ENCODE peak calls at places on chromosomes 11 and 22, in seven cellular contexts. G, A, S, N, K, T and L are unnamed samples.

GRCh38 chr22:19368876-19369275 is 62.7 kb downstream of the HIRA start:
- DNase-seq in G (no peak), A (no peak), S (no peak), N (no peak), K (no peak), T (no peak), L (no peak)

GRCh38 chr11:111942826-111943225 is 5.7 kb downstream of the DIXDC1 start:
- DNase-seq in G (no peak), A (no peak), S (peak), N (no peak), K (no peak), T (no peak), L (peak)

GRCh38 chr11:112837162-112837826 is 123.9 kb upstream of the NCAM1 start:
- DNase-seq in G (peak), A (peak), S (no peak), N (no peak), K (peak), T (peak), L (no peak)

GRCh38 chr11:75275581-75275980 is 35.0 kb downstream of the TPBGL start:
- DNase-seq in G (no peak), A (peak), S (peak), N (peak), K (no peak), T (no peak), L (peak)

GRCh38 chr11:87391501-87391900 is 353.8 kb downstream of the TMEM135 start:
- DNase-seq in G (no peak), A (no peak), S (no peak), N (no peak), K (no peak), T (no peak), L (no peak)

GRCh38 chr11:104534268-104534667 is 364.0 kb downstream of the CASP12 start:
- DNase-seq in G (peak), A (no peak), S (peak), N (peak), K (no peak), T (no peak), L (peak)

GRCh38 chr11:32396331-32396730 is 39.0 kb downstream of the WT1 start:
- DNase-seq in G (no peak), A (no peak), S (no peak), N (no peak), K (no peak), T (no peak), L (no peak)

GRCh38 chr11:122803306-122803705 is 35.0 kb upstream of the CRTAM start:
- DNase-seq in G (peak), A (no peak), S (peak), N (peak), K (no peak), T (no peak), L (peak)

GRCh38 chr22:44214764-44215163 is 34.0 kb downstream of the PARVG start:
- DNase-seq in G (no peak), A (no peak), S (no peak), N (no peak), K (no peak), T (no peak), L (no peak)

GRCh38 chr11:107565219-107565937 is at the start of gene ALKBH8:
- DNase-seq in G (peak), A (peak), S (peak), N (peak), K (peak), T (peak), L (peak)

GRCh38 chr11:47467372-47467771 is 18.4 kb upstream of the RAPSN start:
- DNase-seq in G (no peak), A (no peak), S (no peak), N (no peak), K (no peak), T (no peak), L (no peak)

GRCh38 chr22:22086501-22087158 is 104.0 kb upstream of the TOP3B start:
- DNase-seq in G (no peak), A (no peak), S (peak), N (no peak), K (no peak), T (no peak), L (peak)

GRCh38 chr22:38398609-38399401 is 56.2 kb downstream of the KCNJ4 start:
- DNase-seq in G (peak), A (peak), S (peak), N (peak), K (peak), T (peak), L (peak)

GRCh38 chr11:86571273-86571948 is 101.0 kb downstream of the ME3 start:
- DNase-seq in G (peak), A (peak), S (no peak), N (no peak), K (peak), T (peak), L (no peak)

GRCh38 chr11:57885298-57886035 is 123.9 kb downstream of the CTNND1 start:
- DNase-seq in G (peak), A (no peak), S (peak), N (peak), K (no peak), T (no peak), L (no peak)

GRCh38 chr11:44860967-44861828 is 89.5 kb downstream of the TP53I11 start:
- DNase-seq in G (no peak), A (no peak), S (no peak), N (no peak), K (no peak), T (no peak), L (no peak)

GRCh38 chr11:12276356-12276755 is 101.0 kb upstream of the PARVA start:
- DNase-seq in G (no peak), A (peak), S (no peak), N (no peak), K (no peak), T (no peak), L (no peak)

GRCh38 chr11:66068923-66069714 is 953 bp upstream of the PACS1 start:
- DNase-seq in G (peak), A (no peak), S (peak), N (peak), K (peak), T (peak), L (peak)

GRCh38 chr11:43951231-43951630 is 8.8 kb downstream of the C11orf96 start:
- DNase-seq in G (no peak), A (peak), S (no peak), N (no peak), K (no peak), T (no peak), L (no peak)

GRCh38 chr11:27116684-27117083 is 76.1 kb downstream of the BBOX1 start:
- DNase-seq in G (no peak), A (no peak), S (no peak), N (peak), K (no peak), T (no peak), L (peak)

GRCh38 chr11:70719516-70719915 is 321.2 kb downstream of the CTTN start:
- DNase-seq in G (no peak), A (no peak), S (no peak), N (no peak), K (no peak), T (no peak), L (no peak)

GRCh38 chr22:42966389-42966998 is 48.5 kb downstream of the PACSIN2 start:
- DNase-seq in G (no peak), A (no peak), S (no peak), N (peak), K (no peak), T (no peak), L (no peak)

GRCh38 chr22:35685731-35686130 is 31.9 kb upstream of the APOL5 start:
- DNase-seq in G (no peak), A (no peak), S (peak), N (no peak), K (no peak), T (no peak), L (no peak)

GRCh38 chr11:76649964-76650363 is 20.6 kb downstream of the LRRC32 start:
- DNase-seq in G (no peak), A (no peak), S (no peak), N (peak), K (no peak), T (no peak), L (no peak)

GRCh38 chr11:57667065-57667714 is 724 bp upstream of the ZDHHC5 start:
- DNase-seq in G (peak), A (peak), S (peak), N (peak), K (peak), T (peak), L (peak)

GRCh38 chr11:9660886-9661285 is 3.0 kb upstream of the SWAP70 start:
- DNase-seq in G (peak), A (no peak), S (peak), N (no peak), K (no peak), T (no peak), L (no peak)

GRCh38 chr11:15625691-15626090 is 511.0 kb downstream of the INSC start:
- DNase-seq in G (no peak), A (no peak), S (no peak), N (no peak), K (no peak), T (no peak), L (peak)

GRCh38 chr11:111312076-111312475 is 13.7 kb downstream of the POU2AF3 start:
- DNase-seq in G (no peak), A (no peak), S (no peak), N (no peak), K (no peak), T (no peak), L (no peak)

GRCh38 chr22:42273855-42274451 is 3.5 kb upstream of the TCF20 start:
- DNase-seq in G (no peak), A (peak), S (no peak), N (no peak), K (no peak), T (no peak), L (peak)

GRCh38 chr11:130146797-130147196 is 12.8 kb upstream of the ST14 start:
- DNase-seq in G (peak), A (no peak), S (no peak), N (no peak), K (no peak), T (no peak), L (no peak)

GRCh38 chr22:44380716-44381500 is 68.2 kb upstream of the SHISAL1 start:
- DNase-seq in G (no peak), A (no peak), S (no peak), N (no peak), K (no peak), T (no peak), L (no peak)

GRCh38 chr11:18245396-18245795 is 3.1 kb downstream of the SAA2 start:
- DNase-seq in G (no peak), A (no peak), S (no peak), N (no peak), K (no peak), T (no peak), L (no peak)

GRCh38 chr11:67365756-67366384 is 7.5 kb downstream of the CLCF1 start:
- DNase-seq in G (no peak), A (no peak), S (no peak), N (no peak), K (no peak), T (no peak), L (no peak)
- H3K9ac ChIP-seq in G (no peak), A (no peak), S (peak), N (peak), K (no peak), T (no peak), L (peak)

DNA sequence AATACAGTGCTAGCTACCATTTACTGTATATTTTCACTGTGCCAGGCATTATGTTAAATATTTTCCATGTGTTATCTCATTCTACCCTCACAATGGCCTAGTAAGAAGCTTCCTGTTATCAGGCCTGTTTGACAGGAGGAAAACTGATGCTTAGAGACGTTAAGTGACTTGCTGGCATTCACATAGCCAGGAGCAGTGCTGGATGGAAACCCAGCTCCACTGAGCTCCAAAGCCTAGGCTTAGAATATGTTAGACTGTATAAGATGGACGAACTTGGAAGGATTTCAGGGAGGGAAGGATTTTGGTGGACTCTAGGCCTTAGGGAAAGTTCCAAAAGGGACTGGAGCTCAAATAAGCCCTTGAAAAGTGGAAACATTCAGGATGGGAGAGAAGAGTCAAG is 2.1 kb downstream of the CD44 start:
- DNase-seq in G (no peak), A (no peak), S (no peak), N (peak), K (no peak), T (no peak), L (peak)
- H3K9ac ChIP-seq in G (peak), A (no peak), S (peak), N (peak), K (no peak), T (peak), L (peak)

GRCh38 chr11:109971184-109971523 is 122.0 kb upstream of the ZC3H12C start:
- DNase-seq in G (peak), A (no peak), S (peak), N (peak), K (peak), T (no peak), L (peak)
- H3K9ac ChIP-seq in G (no peak), A (no peak), S (no peak), N (no peak), K (no peak), T (no peak), L (no peak)

DNA sequence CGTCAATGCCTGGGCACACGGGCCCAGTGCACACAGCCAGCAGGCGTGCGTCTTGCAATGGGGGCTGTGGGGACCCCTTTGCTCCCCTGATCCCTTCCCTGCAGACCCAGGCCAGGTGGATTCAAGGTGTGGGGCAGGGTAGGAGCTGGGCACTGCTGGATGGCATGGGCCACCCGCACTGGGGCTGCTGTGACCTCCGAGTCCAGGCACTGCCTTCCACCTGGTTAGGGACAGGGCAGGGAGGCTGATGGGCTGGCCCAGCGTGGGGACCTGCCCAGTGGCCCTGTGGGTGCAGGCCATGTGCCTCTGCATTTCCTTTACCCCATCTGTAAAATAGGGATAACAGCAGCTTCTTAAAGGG is 22.9 kb downstream of the KCNQ1 start:
- DNase-seq in G (no peak), A (no peak), S (no peak), N (no peak), K (no peak), T (no peak), L (no peak)
- H3K9ac ChIP-seq in G (no peak), A (no peak), S (no peak), N (no peak), K (no peak), T (no peak), L (no peak)

GRCh38 chr11:81995907-81996306 is 737.8 kb downstream of the FAM181B start:
- DNase-seq in G (no peak), A (no peak), S (no peak), N (no peak), K (no peak), T (no peak), L (no peak)
- H3K9ac ChIP-seq in G (no peak), A (no peak), S (no peak), N (no peak), K (no peak), T (no peak), L (no peak)

DNA sequence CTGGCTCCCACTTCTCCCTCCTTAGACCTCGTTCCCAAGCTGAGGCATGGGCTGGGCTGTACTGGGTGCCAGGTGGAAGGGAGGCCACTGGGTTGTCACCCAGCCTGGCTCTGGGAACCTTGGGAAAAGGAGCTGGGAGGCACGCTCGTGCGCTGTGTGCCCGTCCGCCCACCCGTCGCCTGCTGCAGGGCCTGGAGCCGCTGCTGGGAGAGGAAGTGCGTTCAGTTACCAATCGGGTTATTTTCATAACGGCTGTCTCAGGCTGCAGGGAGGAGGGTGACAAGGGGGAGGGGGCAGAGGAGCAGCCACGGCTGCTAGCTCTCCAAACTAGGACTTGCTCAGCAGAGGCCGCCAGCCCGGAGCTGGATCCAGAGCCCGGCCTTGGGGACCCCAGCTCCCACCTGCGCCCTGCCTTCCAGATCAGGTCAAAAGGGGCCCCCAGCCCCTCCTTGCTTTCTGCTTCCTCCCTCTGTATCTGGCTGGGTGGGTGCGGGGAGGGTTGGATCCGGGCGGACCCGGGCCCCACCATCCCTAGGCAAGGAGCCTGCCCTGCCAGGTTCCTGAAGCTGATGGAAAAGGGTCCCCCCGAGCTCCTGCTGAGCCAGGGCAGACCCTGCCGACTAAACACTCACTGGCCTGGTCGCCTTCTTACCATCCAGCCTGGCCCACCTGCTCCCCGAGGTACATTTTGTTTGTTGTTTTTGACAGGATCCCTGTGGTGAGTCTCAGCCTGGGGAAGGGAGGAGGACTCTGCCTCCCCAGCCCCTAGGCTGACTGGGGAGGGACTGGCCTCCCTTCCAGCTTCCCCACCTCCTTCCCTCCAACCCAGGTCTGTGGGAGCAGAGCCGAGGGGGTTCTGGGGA is 14.3 kb downstream of the DGKZ start:
- DNase-seq in G (no peak), A (no peak), S (peak), N (peak), K (peak), T (peak), L (peak)
- H3K9ac ChIP-seq in G (no peak), A (no peak), S (peak), N (peak), K (peak), T (peak), L (peak)

GRCh38 chr11:60857378-60858232 is 1.9 kb upstream of the PTGDR2 start:
- DNase-seq in G (peak), A (no peak), S (peak), N (no peak), K (no peak), T (no peak), L (peak)
- H3K9ac ChIP-seq in G (no peak), A (no peak), S (no peak), N (no peak), K (no peak), T (no peak), L (no peak)

GRCh38 chr11:14124345-14124744 is 161.8 kb downstream of the SPON1 start:
- DNase-seq in G (no peak), A (no peak), S (no peak), N (no peak), K (no peak), T (no peak), L (no peak)
- H3K9ac ChIP-seq in G (no peak), A (no peak), S (no peak), N (no peak), K (no peak), T (no peak), L (no peak)

GRCh38 chr22:37309221-37310074 is 27.1 kb downstream of the CYTH4 start:
- DNase-seq in G (no peak), A (no peak), S (no peak), N (no peak), K (no peak), T (peak), L (peak)
- H3K9ac ChIP-seq in G (no peak), A (no peak), S (no peak), N (no peak), K (no peak), T (no peak), L (no peak)

GRCh38 chr11:69288883-69289242 is 5.1 kb upstream of the MYEOV start:
- DNase-seq in G (no peak), A (no peak), S (no peak), N (no peak), K (no peak), T (no peak), L (no peak)
- H3K9ac ChIP-seq in G (no peak), A (no peak), S (no peak), N (no peak), K (no peak), T (no peak), L (no peak)